ENCODE peak calls at places on chromosomes 2 and 18, in eight cellular contexts. O is cardiac muscle cell, Q is lower lobe of right lung, G is brain microvascular endothelial cell, E is OCI-LY7, S is ovary, M is A549, Y is pancreas. T is an unnamed sample.

GRCh38 chr2:43226558-43226954 is at the start of gene ZFP36L2:
- DNase-seq in O (peak), Q (peak), G (peak), E (peak), S (peak), M (peak), Y (peak), T (peak)

GRCh38 chr18:49976810-49977209 is 163.5 kb upstream of the ACAA2 start:
- DNase-seq in O (peak), Q (no peak), G (no peak), E (no peak), S (no peak), M (no peak), Y (no peak), T (no peak)

GRCh38 chr2:201987426-201987825 is 46.2 kb upstream of the FZD7 start:
- DNase-seq in O (no peak), Q (no peak), G (no peak), E (no peak), S (no peak), M (no peak), Y (no peak), T (peak)

GRCh38 chr2:85428343-85428881 is 9.9 kb downstream of the SH2D6 start:
- DNase-seq in O (no peak), Q (no peak), G (no peak), E (no peak), S (no peak), M (no peak), Y (no peak), T (no peak)

GRCh38 chr2:18119883-18120282 is 241.4 kb downstream of the KCNS3 start:
- DNase-seq in O (peak), Q (no peak), G (peak), E (no peak), S (no peak), M (no peak), Y (peak), T (peak)

GRCh38 chr2:212975333-212975732 is 176.1 kb downstream of the IKZF2 start:
- DNase-seq in O (no peak), Q (no peak), G (no peak), E (no peak), S (no peak), M (no peak), Y (no peak), T (no peak)

GRCh38 chr2:136308621-136309020 is 190.7 kb upstream of the CXCR4 start:
- DNase-seq in O (no peak), Q (no peak), G (no peak), E (no peak), S (no peak), M (no peak), Y (no peak), T (no peak)

GRCh38 chr18:2719040-2719439 is 63.5 kb downstream of the SMCHD1 start:
- DNase-seq in O (no peak), Q (no peak), G (no peak), E (no peak), S (no peak), M (no peak), Y (no peak), T (no peak)

GRCh38 chr2:78601113-78601512 is 424.4 kb upstream of the REG3G start:
- DNase-seq in O (no peak), Q (no peak), G (no peak), E (no peak), S (no peak), M (no peak), Y (no peak), T (no peak)

GRCh38 chr2:84678214-84678613 is 161.9 kb downstream of the DNAH6 start:
- DNase-seq in O (no peak), Q (no peak), G (no peak), E (no peak), S (no peak), M (no peak), Y (no peak), T (no peak)

GRCh38 chr2:171800639-171801038 is 93.4 kb downstream of the SLC25A12 start:
- DNase-seq in O (no peak), Q (no peak), G (no peak), E (no peak), S (no peak), M (no peak), Y (no peak), T (no peak)

GRCh38 chr2:238888781-238889180 is 40.9 kb downstream of the TWIST2 start:
- DNase-seq in O (no peak), Q (no peak), G (no peak), E (no peak), S (no peak), M (no peak), Y (no peak), T (no peak)

GRCh38 chr18:8703781-8704301 is 1.5 kb upstream of the MTCL1 start:
- DNase-seq in O (no peak), Q (no peak), G (no peak), E (no peak), S (no peak), M (no peak), Y (peak), T (no peak)

GRCh38 chr2:171172980-171173542 is 12.4 kb upstream of the TLK1 start:
- DNase-seq in O (no peak), Q (no peak), G (peak), E (no peak), S (no peak), M (no peak), Y (no peak), T (no peak)

GRCh38 chr2:45716915-45717314 is 65.4 kb downstream of the PRKCE start:
- DNase-seq in O (no peak), Q (no peak), G (no peak), E (no peak), S (no peak), M (no peak), Y (no peak), T (no peak)

GRCh38 chr2:133439281-133439920 is 128.9 kb downstream of the NCKAP5 start:
- DNase-seq in O (no peak), Q (no peak), G (no peak), E (no peak), S (no peak), M (no peak), Y (no peak), T (no peak)

GRCh38 chr2:69305712-69306611 is 81.1 kb downstream of the GFPT1 start:
- DNase-seq in O (peak), Q (peak), G (no peak), E (no peak), S (no peak), M (peak), Y (no peak), T (no peak)

GRCh38 chr18:9102391-9103216 is at the start of gene NDUFV2:
- DNase-seq in O (peak), Q (peak), G (peak), E (peak), S (peak), M (peak), Y (peak), T (peak)

GRCh38 chr2:65388626-65389390 is 43.6 kb downstream of the SPRED2 start:
- DNase-seq in O (no peak), Q (no peak), G (no peak), E (no peak), S (no peak), M (no peak), Y (peak), T (no peak)

GRCh38 chr2:120902532-120903088 is 166.9 kb downstream of the GLI2 start:
- DNase-seq in O (no peak), Q (no peak), G (no peak), E (no peak), S (no peak), M (no peak), Y (no peak), T (no peak)

GRCh38 chr2:160492401-160493226 is 993 bp downstream of the RBMS1 start:
- DNase-seq in O (peak), Q (peak), G (peak), E (no peak), S (peak), M (peak), Y (peak), T (no peak)

GRCh38 chr2:60336442-60337141 is 216.9 kb downstream of the BCL11A start:
- DNase-seq in O (no peak), Q (no peak), G (no peak), E (peak), S (no peak), M (no peak), Y (no peak), T (no peak)

GRCh38 chr2:20040489-20041172 is 10.8 kb downstream of the LAPTM4A start:
- DNase-seq in O (peak), Q (no peak), G (no peak), E (no peak), S (no peak), M (no peak), Y (no peak), T (no peak)

GRCh38 chr2:28415010-28415409 is 22.4 kb downstream of the FOSL2 start:
- DNase-seq in O (no peak), Q (no peak), G (no peak), E (no peak), S (no peak), M (no peak), Y (no peak), T (no peak)

GRCh38 chr2:62705859-62706720 is 577 bp downstream of the EHBP1 start:
- DNase-seq in O (peak), Q (peak), G (peak), E (peak), S (peak), M (peak), Y (peak), T (no peak)

GRCh38 chr2:27655155-27655951 is 8.1 kb downstream of the SUPT7L start:
- DNase-seq in O (peak), Q (no peak), G (peak), E (no peak), S (no peak), M (peak), Y (no peak), T (peak)

GRCh38 chr18:75958683-75959082 is 531.2 kb upstream of the SMIM21 start:
- DNase-seq in O (no peak), Q (no peak), G (no peak), E (no peak), S (no peak), M (no peak), Y (no peak), T (no peak)

GRCh38 chr2:70939001-70939846 is 3.5 kb downstream of the ATP6V1B1 start:
- DNase-seq in O (no peak), Q (no peak), G (no peak), E (no peak), S (no peak), M (no peak), Y (no peak), T (no peak)

GRCh38 chr2:227204452-227204851 is 40.0 kb downstream of the COL4A3 start:
- DNase-seq in O (no peak), Q (no peak), G (no peak), E (no peak), S (no peak), M (no peak), Y (no peak), T (no peak)

GRCh38 chr2:19195681-19196080 is 162.7 kb downstream of the OSR1 start:
- DNase-seq in O (no peak), Q (no peak), G (peak), E (no peak), S (no peak), M (no peak), Y (no peak), T (no peak)

GRCh38 chr2:98869868-98870267 is 66.2 kb downstream of the CRACDL start:
- DNase-seq in O (no peak), Q (peak), G (no peak), E (no peak), S (no peak), M (no peak), Y (peak), T (no peak)

GRCh38 chr2:196160101-196160500 is 11.3 kb downstream of the STK17B start:
- DNase-seq in O (peak), Q (no peak), G (peak), E (peak), S (no peak), M (peak), Y (peak), T (peak)

GRCh38 chr2:149894226-149894625 is 306.7 kb upstream of the MMADHC start:
- DNase-seq in O (no peak), Q (no peak), G (no peak), E (no peak), S (no peak), M (no peak), Y (no peak), T (no peak)

GRCh38 chr2:124241-124880 is 78.1 kb upstream of the FAM110C start:
- DNase-seq in O (no peak), Q (no peak), G (no peak), E (no peak), S (no peak), M (no peak), Y (no peak), T (no peak)

GRCh38 chr18:79540161-79540913 is 139.3 kb upstream of the CTDP1 start:
- DNase-seq in O (no peak), Q (no peak), G (no peak), E (no peak), S (no peak), M (no peak), Y (peak), T (no peak)

GRCh38 chr2:173062806-173063205 is 12.8 kb upstream of the MAP3K20 start:
- DNase-seq in O (peak), Q (no peak), G (no peak), E (no peak), S (no peak), M (no peak), Y (no peak), T (no peak)

GRCh38 chr2:177464549-177464948 is 72.0 kb downstream of the AGPS start:
- DNase-seq in O (no peak), Q (no peak), G (peak), E (no peak), S (no peak), M (no peak), Y (no peak), T (no peak)

GRCh38 chr2:141557329-141558098 is 573.3 kb downstream of the LRP1B start:
- DNase-seq in O (peak), Q (no peak), G (peak), E (no peak), S (no peak), M (peak), Y (no peak), T (peak)

GRCh38 chr18:76376225-76376624 is 118.8 kb downstream of the ZNF516 start:
- DNase-seq in O (no peak), Q (no peak), G (no peak), E (no peak), S (no peak), M (peak), Y (no peak), T (no peak)

GRCh38 chr18:74914052-74914591 is 294.8 kb downstream of the PTGR3 start:
- DNase-seq in O (no peak), Q (no peak), G (no peak), E (no peak), S (no peak), M (no peak), Y (no peak), T (no peak)

GRCh38 chr18:74916773-74917393 is 292.1 kb downstream of the PTGR3 start:
- DNase-seq in O (no peak), Q (no peak), G (no peak), E (no peak), S (no peak), M (no peak), Y (no peak), T (no peak)

GRCh38 chr18:74921057-74921820 is 287.7 kb downstream of the PTGR3 start:
- DNase-seq in O (no peak), Q (no peak), G (no peak), E (no peak), S (no peak), M (no peak), Y (no peak), T (no peak)

GRCh38 chr18:74914648-74915047 is 294.3 kb downstream of the PTGR3 start:
- DNase-seq in O (no peak), Q (no peak), G (no peak), E (no peak), S (no peak), M (no peak), Y (no peak), T (no peak)

GRCh38 chr18:74918276-74918675 is 290.7 kb downstream of the PTGR3 start:
- DNase-seq in O (no peak), Q (no peak), G (no peak), E (no peak), S (no peak), M (no peak), Y (no peak), T (no peak)
- H3K4me3 ChIP-seq in O (no peak), Q (no peak), G (no peak), E (no peak), S (no peak), M (no peak), Y (no peak), T (no peak)

GRCh38 chr18:40690062-40690461 is 1265.0 kb upstream of the PIK3C3 start:
- DNase-seq in O (no peak), Q (no peak), G (no peak), E (no peak), S (no peak), M (no peak), Y (no peak), T (no peak)

GRCh38 chr18:40687401-40687800 is 1267.6 kb upstream of the PIK3C3 start:
- DNase-seq in O (peak), Q (no peak), G (no peak), E (no peak), S (no peak), M (no peak), Y (no peak), T (peak)

GRCh38 chr18:40695526-40695925 is 1259.5 kb upstream of the PIK3C3 start:
- DNase-seq in O (no peak), Q (no peak), G (no peak), E (no peak), S (no peak), M (no peak), Y (no peak), T (no peak)

GRCh38 chr18:40698129-40698528 is 1256.9 kb upstream of the PIK3C3 start:
- DNase-seq in O (no peak), Q (no peak), G (no peak), E (no peak), S (no peak), M (no peak), Y (no peak), T (no peak)

GRCh38 chr18:40692871-40693270 is 1262.2 kb upstream of the PIK3C3 start:
- DNase-seq in O (peak), Q (no peak), G (no peak), E (no peak), S (no peak), M (no peak), Y (no peak), T (no peak)
- TF ChIP-seq CTCF in O (no peak), Q (no peak), G (no peak), E (no peak), S (no peak), M (no peak), Y (no peak), T (no peak)

DNA sequence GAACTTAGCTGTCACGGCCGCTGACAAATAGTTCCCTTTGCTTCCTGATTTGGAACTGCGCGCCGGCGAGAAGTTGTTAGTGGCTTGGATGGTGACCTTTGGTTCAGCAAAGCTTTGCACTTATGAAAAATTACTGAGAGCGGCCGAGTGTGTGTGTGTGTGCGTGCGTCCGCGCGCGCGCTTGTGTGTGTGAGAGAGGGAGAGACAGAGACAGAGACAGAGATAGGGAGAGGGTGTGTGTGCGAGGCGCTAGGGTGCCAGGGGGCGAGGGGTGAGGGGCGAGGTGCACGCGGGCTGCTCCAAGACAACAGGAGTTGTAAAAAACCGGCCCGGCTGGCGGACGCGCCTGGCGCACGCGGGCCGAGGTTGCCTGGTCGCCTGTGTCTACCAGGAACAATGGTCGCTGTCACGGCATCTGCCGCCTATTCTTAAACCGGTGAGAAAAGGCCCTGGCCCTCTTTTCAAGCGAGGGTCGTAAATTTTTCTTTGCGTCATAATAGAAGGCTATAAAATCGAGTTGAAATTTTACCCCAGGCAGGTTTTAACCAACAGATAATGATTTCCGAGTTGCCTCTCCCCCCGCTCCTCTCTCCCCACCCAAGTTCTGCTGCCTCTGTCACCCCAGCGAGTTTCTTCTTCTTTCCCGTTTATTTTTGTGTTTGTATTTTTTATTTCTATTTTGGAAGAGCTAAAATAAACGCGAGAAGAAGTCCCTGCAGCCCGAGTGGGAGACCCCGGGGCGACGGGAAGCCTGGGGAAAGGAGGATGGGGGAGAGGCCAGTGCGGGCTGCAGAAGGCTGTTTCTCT is 595 bp downstream of the HOXD3 start:
- DNase-seq in O (no peak), Q (no peak), G (no peak), E (no peak), S (no peak), M (peak), Y (no peak), T (no peak)
- H3K4me3 ChIP-seq in O (peak), Q (no peak), G (peak), E (no peak), S (peak), M (peak), Y (no peak), T (peak)

GRCh38 chr18:69845588-69846506 is 101.8 kb downstream of the CD226 start:
- DNase-seq in O (peak), Q (no peak), G (no peak), E (no peak), S (no peak), M (peak), Y (no peak), T (no peak)
- TF ChIP-seq CTCF in O (no peak), Q (no peak), G (no peak), E (no peak), S (no peak), M (no peak), Y (no peak), T (no peak)

DNA sequence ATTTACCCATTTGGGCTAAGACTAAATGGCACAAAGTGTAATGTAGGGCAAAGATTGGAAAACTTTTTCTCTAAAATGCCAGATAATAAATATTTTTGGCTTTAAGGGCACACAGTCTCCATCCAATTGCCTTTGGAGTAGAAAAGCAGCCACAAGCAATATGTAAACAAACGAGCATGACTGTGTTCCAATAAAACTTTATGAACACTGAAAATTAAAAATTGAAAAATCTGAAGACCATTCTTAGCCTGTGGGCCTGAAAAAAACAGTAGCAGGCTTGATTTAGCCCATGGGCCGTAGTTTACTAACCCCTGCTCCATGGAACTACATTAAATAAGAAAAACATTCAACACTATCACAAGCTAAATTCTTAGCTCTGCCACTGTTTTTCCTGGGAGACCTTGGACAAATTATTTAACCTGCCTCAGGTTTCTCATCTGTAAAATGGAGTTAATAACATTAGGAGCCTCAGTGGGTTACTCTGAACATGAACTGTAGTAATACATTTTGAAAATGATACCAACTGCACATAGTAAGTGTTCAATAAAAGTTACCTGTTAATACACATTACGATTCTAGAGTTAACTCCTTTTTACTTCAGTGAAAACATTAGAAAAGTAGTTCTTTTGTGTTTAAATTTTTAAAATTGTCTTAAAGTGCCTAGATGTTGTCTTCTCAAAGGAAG is 1.3 kb downstream of the IFIH1 start:
- DNase-seq in O (no peak), Q (no peak), G (no peak), E (peak), S (no peak), M (no peak), Y (no peak), T (no peak)
- H3K4me3 ChIP-seq in O (no peak), Q (peak), G (no peak), E (peak), S (peak), M (no peak), Y (peak), T (no peak)

T was measured in astrocyte of the cerebellum.